ENCODE peak calls at places on chromosomes 13 and 19, in ten cellular contexts. One of them, this sample, is unnamed.
A peak's percentile ranks its signal among the peaks of the same experiment; 100 is the strongest.

GRCh38 chr19:2477732-2478191 is 1.8 kb downstream of the GADD45B start:
- DNase-seq in heart left ventricle: no peak
- DNase-seq in uterus: peak; percentile 40
- DNase-seq in ovary: no peak
- DNase-seq in IMR-90: peak; percentile 49
- DNase-seq in spleen: peak; percentile 84
- DNase-seq in body of pancreas: no peak
- DNase-seq in HCT116: no peak
- DNase-seq in GM12878: no peak
- DNase-seq in transverse colon: peak; percentile 54
- DNase-seq in this sample: no peak

GRCh38 chr19:12656899-12657571 is 9.5 kb downstream of the MAN2B1 start:
- DNase-seq in heart left ventricle: no peak
- DNase-seq in uterus: no peak
- DNase-seq in ovary: no peak
- DNase-seq in IMR-90: no peak
- DNase-seq in spleen: no peak
- DNase-seq in body of pancreas: peak; percentile 50
- DNase-seq in HCT116: no peak
- DNase-seq in GM12878: no peak
- DNase-seq in transverse colon: no peak
- DNase-seq in this sample: no peak

GRCh38 chr19:14061751-14062557 is at the start of gene PALM3:
- DNase-seq in heart left ventricle: no peak
- DNase-seq in uterus: no peak
- DNase-seq in ovary: no peak
- DNase-seq in IMR-90: no peak
- DNase-seq in spleen: no peak
- DNase-seq in body of pancreas: peak; percentile 83
- DNase-seq in HCT116: no peak
- DNase-seq in GM12878: no peak
- DNase-seq in transverse colon: peak; percentile 35
- DNase-seq in this sample: peak; percentile 34

GRCh38 chr19:50224986-50225747 is 21.7 kb downstream of the MYH14 start:
- DNase-seq in heart left ventricle: peak; percentile 28
- DNase-seq in uterus: no peak
- DNase-seq in ovary: no peak
- DNase-seq in IMR-90: no peak
- DNase-seq in spleen: no peak
- DNase-seq in body of pancreas: no peak
- DNase-seq in HCT116: no peak
- DNase-seq in GM12878: no peak
- DNase-seq in transverse colon: no peak
- DNase-seq in this sample: no peak

GRCh38 chr19:2759965-2760364 is 20.1 kb upstream of the SLC39A3 start:
- DNase-seq in heart left ventricle: no peak
- DNase-seq in uterus: no peak
- DNase-seq in ovary: no peak
- DNase-seq in IMR-90: no peak
- DNase-seq in spleen: no peak
- DNase-seq in body of pancreas: no peak
- DNase-seq in HCT116: no peak
- DNase-seq in GM12878: no peak
- DNase-seq in transverse colon: no peak
- DNase-seq in this sample: no peak

GRCh38 chr19:45506991-45507863 is at the start of gene VASP:
- DNase-seq in heart left ventricle: peak; percentile 91
- DNase-seq in uterus: peak; percentile 85
- DNase-seq in ovary: peak; percentile 76
- DNase-seq in IMR-90: peak; percentile 77
- DNase-seq in spleen: peak; percentile 98
- DNase-seq in body of pancreas: peak; percentile 91
- DNase-seq in HCT116: peak; percentile 81
- DNase-seq in GM12878: peak; percentile 70
- DNase-seq in transverse colon: peak; percentile 96
- DNase-seq in this sample: peak; percentile 89

GRCh38 chr13:44234566-44234965 is 139.1 kb upstream of the SERP2 start:
- DNase-seq in heart left ventricle: no peak
- DNase-seq in uterus: no peak
- DNase-seq in ovary: no peak
- DNase-seq in IMR-90: peak; percentile 37
- DNase-seq in spleen: no peak
- DNase-seq in body of pancreas: no peak
- DNase-seq in HCT116: no peak
- DNase-seq in GM12878: no peak
- DNase-seq in transverse colon: no peak
- DNase-seq in this sample: no peak

GRCh38 chr19:18629166-18630088 is 7.4 kb upstream of the KLHL26 start:
- DNase-seq in heart left ventricle: no peak
- DNase-seq in uterus: peak; percentile 46
- DNase-seq in ovary: no peak
- DNase-seq in IMR-90: no peak
- DNase-seq in spleen: no peak
- DNase-seq in body of pancreas: peak; percentile 52
- DNase-seq in HCT116: no peak
- DNase-seq in GM12878: no peak
- DNase-seq in transverse colon: no peak
- DNase-seq in this sample: no peak

GRCh38 chr19:18669524-18669817 is 14.0 kb upstream of the CRTC1 start:
- DNase-seq in heart left ventricle: no peak
- DNase-seq in uterus: no peak
- DNase-seq in ovary: no peak
- DNase-seq in IMR-90: peak; percentile 72
- DNase-seq in spleen: no peak
- DNase-seq in body of pancreas: no peak
- DNase-seq in HCT116: no peak
- DNase-seq in GM12878: no peak
- DNase-seq in transverse colon: no peak
- DNase-seq in this sample: no peak

GRCh38 chr19:16206046-16206605 is 8.4 kb downstream of the AP1M1 start:
- DNase-seq in heart left ventricle: no peak
- DNase-seq in uterus: no peak
- DNase-seq in ovary: no peak
- DNase-seq in IMR-90: no peak
- DNase-seq in spleen: peak; percentile 42
- DNase-seq in body of pancreas: no peak
- DNase-seq in HCT116: no peak
- DNase-seq in GM12878: no peak
- DNase-seq in transverse colon: no peak
- DNase-seq in this sample: no peak

GRCh38 chr19:10420444-10421239 is at the start of gene PDE4A:
- DNase-seq in heart left ventricle: peak; percentile 33
- DNase-seq in uterus: no peak
- DNase-seq in ovary: no peak
- DNase-seq in IMR-90: no peak
- DNase-seq in spleen: peak; percentile 89
- DNase-seq in body of pancreas: no peak
- DNase-seq in HCT116: no peak
- DNase-seq in GM12878: no peak
- DNase-seq in transverse colon: no peak
- DNase-seq in this sample: no peak
- H3K4me3 ChIP-seq in heart left ventricle: peak within 1 kb of the TSS; percentile 28
- H3K4me3 ChIP-seq in uterus: no peak within 1 kb of the TSS
- H3K4me3 ChIP-seq in ovary: no peak within 1 kb of the TSS
- H3K4me3 ChIP-seq in IMR-90: peak within 1 kb of the TSS; percentile 39
- H3K4me3 ChIP-seq in spleen: peak within 1 kb of the TSS; percentile 25
- H3K4me3 ChIP-seq in body of pancreas: no peak within 1 kb of the TSS
- H3K4me3 ChIP-seq in HCT116: peak within 1 kb of the TSS; percentile 70
- H3K4me3 ChIP-seq in GM12878: peak within 1 kb of the TSS; percentile 45
- H3K4me3 ChIP-seq in transverse colon: no peak within 1 kb of the TSS
- H3K4me3 ChIP-seq in this sample: peak within 1 kb of the TSS; percentile 60

GRCh38 chr13:112710855-112711527 is 21.2 kb downstream of the ATP11A start:
- DNase-seq in heart left ventricle: no peak
- DNase-seq in uterus: peak; percentile 62
- DNase-seq in ovary: peak; percentile 38
- DNase-seq in IMR-90: no peak
- DNase-seq in spleen: peak; percentile 44
- DNase-seq in body of pancreas: no peak
- DNase-seq in HCT116: no peak
- DNase-seq in GM12878: no peak
- DNase-seq in transverse colon: peak; percentile 6
- DNase-seq in this sample: no peak

GRCh38 chr13:112705286-112705685 is 15.4 kb downstream of the ATP11A start:
- DNase-seq in heart left ventricle: peak; percentile 13
- DNase-seq in uterus: peak; percentile 19
- DNase-seq in ovary: no peak
- DNase-seq in IMR-90: no peak
- DNase-seq in spleen: peak; percentile 64
- DNase-seq in body of pancreas: no peak
- DNase-seq in HCT116: no peak
- DNase-seq in GM12878: no peak
- DNase-seq in transverse colon: peak; percentile 5
- DNase-seq in this sample: no peak

GRCh38 chr13:112711528-112712265 is 21.9 kb downstream of the ATP11A start:
- DNase-seq in heart left ventricle: peak; percentile 83
- DNase-seq in uterus: peak; percentile 98
- DNase-seq in ovary: peak; percentile 96
- DNase-seq in IMR-90: peak; percentile 98
- DNase-seq in spleen: peak; percentile 82
- DNase-seq in body of pancreas: peak; percentile 80
- DNase-seq in HCT116: peak; percentile 85
- DNase-seq in GM12878: no peak
- DNase-seq in transverse colon: peak; percentile 78
- DNase-seq in this sample: peak; percentile 66

GRCh38 chr13:112709825-112710783 is 20.3 kb downstream of the ATP11A start:
- DNase-seq in heart left ventricle: no peak
- DNase-seq in uterus: peak; percentile 18
- DNase-seq in ovary: no peak
- DNase-seq in IMR-90: peak; percentile 48
- DNase-seq in spleen: peak; percentile 63
- DNase-seq in body of pancreas: no peak
- DNase-seq in HCT116: no peak
- DNase-seq in GM12878: no peak
- DNase-seq in transverse colon: peak; percentile 4
- DNase-seq in this sample: no peak

DNA sequence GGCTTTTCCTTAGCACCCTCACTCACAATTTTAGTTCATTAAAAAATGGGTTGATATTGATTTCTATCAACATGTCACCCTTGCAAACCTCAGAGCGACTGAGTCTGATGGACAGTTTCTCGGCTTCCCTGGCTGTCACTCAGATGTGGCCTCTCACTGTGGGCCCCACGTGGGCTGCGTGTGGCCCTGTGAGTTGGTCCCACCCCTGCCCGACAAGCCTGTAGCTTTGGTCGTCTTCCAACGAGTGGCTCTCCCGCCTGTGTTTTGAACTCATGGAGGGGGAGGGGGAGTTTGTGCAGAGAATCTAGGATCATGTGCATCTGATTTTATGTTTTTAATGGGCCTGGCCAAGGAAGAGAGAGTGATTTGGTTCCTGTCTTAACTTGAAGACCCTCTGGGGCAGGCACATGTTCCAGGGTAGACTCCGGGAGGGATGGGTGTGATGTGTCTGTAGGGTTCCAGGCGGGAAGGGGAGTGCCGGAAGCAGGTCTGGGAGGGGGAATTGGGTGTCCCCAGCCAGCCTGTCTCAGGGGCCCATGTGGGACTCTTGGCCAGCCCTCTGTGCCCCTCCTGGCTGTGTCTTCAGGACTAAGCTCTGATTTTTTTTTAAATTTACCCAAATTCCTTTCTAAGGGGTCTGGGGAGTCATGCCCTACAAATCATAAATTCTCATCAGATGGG is 18.9 kb downstream of the ATP11A start:
- DNase-seq in heart left ventricle: peak; percentile 44
- DNase-seq in uterus: peak; percentile 9
- DNase-seq in ovary: no peak
- DNase-seq in IMR-90: no peak
- DNase-seq in spleen: peak; percentile 29
- DNase-seq in body of pancreas: no peak
- DNase-seq in HCT116: no peak
- DNase-seq in GM12878: no peak
- DNase-seq in transverse colon: no peak
- DNase-seq in this sample: peak; percentile 28
- H3K4me1 ChIP-seq in heart left ventricle: peaks cover 55% of the 10 kb centered on the region
- H3K4me1 ChIP-seq in uterus: no peaks in the 10 kb centered on the region
- H3K4me1 ChIP-seq in ovary: peaks cover 16% of the 10 kb centered on the region
- H3K4me1 ChIP-seq in IMR-90: peaks cover 23% of the 10 kb centered on the region
- H3K4me1 ChIP-seq in spleen: peaks cover 29% of the 10 kb centered on the region
- H3K4me1 ChIP-seq in body of pancreas: peaks cover 24% of the 10 kb centered on the region
- H3K4me1 ChIP-seq in HCT116: peaks cover 26% of the 10 kb centered on the region
- H3K4me1 ChIP-seq in GM12878: peaks cover 9% of the 10 kb centered on the region
- H3K4me1 ChIP-seq in transverse colon: peaks cover 21% of the 10 kb centered on the region
- H3K4me1 ChIP-seq in this sample: no peaks in the 10 kb centered on the region

GRCh38 chr13:77430377-77430951 is 103.6 kb upstream of the MYCBP2 start:
- DNase-seq in heart left ventricle: no peak
- DNase-seq in uterus: no peak
- DNase-seq in ovary: no peak
- DNase-seq in IMR-90: no peak
- DNase-seq in spleen: no peak
- DNase-seq in body of pancreas: no peak
- DNase-seq in HCT116: no peak
- DNase-seq in GM12878: peak; percentile 84
- DNase-seq in transverse colon: no peak
- DNase-seq in this sample: no peak
- TF ChIP-seq POLR2A in heart left ventricle: no peak
- TF ChIP-seq POLR2A in uterus: no peak
- TF ChIP-seq POLR2A in ovary: no peak
- TF ChIP-seq POLR2A in IMR-90: no peak
- TF ChIP-seq POLR2A in spleen: no peak
- TF ChIP-seq POLR2A in body of pancreas: no peak
- TF ChIP-seq POLR2A in HCT116: no peak
- TF ChIP-seq POLR2A in GM12878: no peak
- TF ChIP-seq POLR2A in transverse colon: no peak
- TF ChIP-seq POLR2A in this sample: no peak

GRCh38 chr13:40408602-40409001 is 257.8 kb downstream of the FOXO1 start:
- DNase-seq in heart left ventricle: no peak
- DNase-seq in uterus: no peak
- DNase-seq in ovary: no peak
- DNase-seq in IMR-90: peak; percentile 44
- DNase-seq in spleen: no peak
- DNase-seq in body of pancreas: no peak
- DNase-seq in HCT116: peak; percentile 40
- DNase-seq in GM12878: no peak
- DNase-seq in transverse colon: no peak
- DNase-seq in this sample: no peak
- H3K4me3 ChIP-seq in heart left ventricle: no peak overlapping the region
- H3K4me3 ChIP-seq in uterus: no peak overlapping the region
- H3K4me3 ChIP-seq in ovary: no peak overlapping the region
- H3K4me3 ChIP-seq in IMR-90: no peak overlapping the region
- H3K4me3 ChIP-seq in spleen: no peak overlapping the region
- H3K4me3 ChIP-seq in body of pancreas: no peak overlapping the region
- H3K4me3 ChIP-seq in HCT116: no peak overlapping the region
- H3K4me3 ChIP-seq in GM12878: no peak overlapping the region
- H3K4me3 ChIP-seq in transverse colon: no peak overlapping the region
- H3K4me3 ChIP-seq in this sample: no peak overlapping the region

DNA sequence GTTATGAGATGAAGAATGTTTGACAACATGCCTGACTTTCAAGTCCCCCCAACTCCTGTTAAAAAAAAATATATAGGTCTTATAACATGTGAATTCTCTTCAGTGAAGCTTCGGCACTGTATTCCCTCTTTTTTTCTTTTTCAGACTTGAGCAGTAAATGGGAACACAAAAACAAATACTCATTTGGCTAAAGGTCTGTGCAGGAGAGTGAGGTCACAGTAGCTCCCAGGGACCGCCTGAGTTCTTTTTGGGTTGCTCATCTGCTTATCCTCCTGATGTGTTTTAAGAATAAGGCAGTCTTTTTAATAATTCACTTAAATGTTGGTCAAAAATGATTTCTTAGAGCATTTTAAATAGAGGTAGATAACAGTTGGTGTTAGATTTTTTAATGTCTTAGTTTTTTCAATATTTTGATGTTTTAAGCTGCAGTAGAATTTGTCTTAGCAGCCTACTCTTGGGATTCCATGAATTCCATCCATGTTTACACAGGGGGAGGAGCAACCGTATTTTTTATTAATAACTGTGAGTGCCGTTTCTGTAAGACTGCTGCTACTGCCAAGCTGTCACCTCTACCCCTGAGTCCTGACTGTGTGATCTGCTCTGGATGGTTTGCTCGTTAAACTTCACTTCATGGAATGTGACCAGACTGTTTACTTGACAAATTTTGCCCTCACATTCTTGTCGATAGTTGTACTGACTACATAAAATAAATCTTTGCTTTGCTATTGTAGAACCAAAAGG is 14.9 kb downstream of the HNRNPM start:
- DNase-seq in heart left ventricle: no peak
- DNase-seq in uterus: no peak
- DNase-seq in ovary: no peak
- DNase-seq in IMR-90: peak; percentile 86
- DNase-seq in spleen: no peak
- DNase-seq in body of pancreas: no peak
- DNase-seq in HCT116: no peak
- DNase-seq in GM12878: no peak
- DNase-seq in transverse colon: no peak
- DNase-seq in this sample: no peak
- H3K4me1 ChIP-seq in heart left ventricle: peaks cover 79% of the 10 kb centered on the region
- H3K4me1 ChIP-seq in uterus: peaks cover 11% of the 10 kb centered on the region
- H3K4me1 ChIP-seq in ovary: peaks cover 18% of the 10 kb centered on the region
- H3K4me1 ChIP-seq in IMR-90: peaks cover 33% of the 10 kb centered on the region
- H3K4me1 ChIP-seq in spleen: peaks cover 53% of the 10 kb centered on the region
- H3K4me1 ChIP-seq in body of pancreas: peaks cover 76% of the 10 kb centered on the region
- H3K4me1 ChIP-seq in HCT116: peaks cover 10% of the 10 kb centered on the region
- H3K4me1 ChIP-seq in GM12878: peaks cover 9% of the 10 kb centered on the region
- H3K4me1 ChIP-seq in transverse colon: peaks cover 56% of the 10 kb centered on the region
- H3K4me1 ChIP-seq in this sample: no peaks in the 10 kb centered on the region

This sample was measured in breast epithelium.